ENCODE peak calls at places on chromosome 7, in nine cellular contexts. W, D, F, C, O, H, V, K and G are unnamed samples.

GRCh38 chr7:131835141-131835540 is 278.7 kb upstream of the PODXL start:
- DNase-seq in D (no peak), C (no peak), F (no peak), K (no peak), O (no peak), W (no peak), H (no peak), V (no peak), G (no peak)

GRCh38 chr7:84669177-84669732 is 474.7 kb upstream of the SEMA3A start:
- DNase-seq in F (no peak), D (no peak), H (no peak), W (no peak), C (no peak), O (no peak), V (no peak), K (peak; percentile 4), G (no peak)

GRCh38 chr7:137592232-137592896 is 248.8 kb upstream of the PTN start:
- DNase-seq in K (peak; percentile 70), D (peak; percentile 40), O (peak; percentile 46), W (no peak), C (peak; percentile 72), V (peak; percentile 59), H (peak; percentile 71), F (no peak), G (peak; percentile 41)

GRCh38 chr7:107652642-107653041 is 8.0 kb upstream of the SLC26A4 start:
- DNase-seq in W (no peak), H (no peak), K (no peak), V (no peak), F (no peak), C (no peak), D (no peak), O (no peak), G (no peak)

GRCh38 chr7:121714559-121715303 is 158.2 kb upstream of the PTPRZ1 start:
- DNase-seq in F (no peak), V (no peak), O (no peak), H (no peak), W (no peak), D (no peak), K (no peak), C (no peak), G (no peak)

GRCh38 chr7:111893190-111893589 is 313.0 kb downstream of the DOCK4 start:
- DNase-seq in H (no peak), D (no peak), V (no peak), C (no peak), O (no peak), F (no peak), W (no peak), K (no peak), G (no peak)

GRCh38 chr7:101859411-101860106 is 42.1 kb downstream of the CUX1 start:
- DNase-seq in O (no peak), C (no peak), W (no peak), F (no peak), K (no peak), V (no peak), H (no peak), D (no peak), G (peak; percentile 33)

GRCh38 chr7:128005117-128005516 is 26.1 kb downstream of the LRRC4 start:
- DNase-seq in C (no peak), H (no peak), F (no peak), V (no peak), D (no peak), W (no peak), K (no peak), O (no peak), G (no peak)